ENCODE peak calls at places on chromosomes 4 and X, in seven cellular contexts. One of them, this sample, is unnamed.
A peak's percentile ranks its signal among the peaks of the same experiment; 100 is the strongest.

GRCh38 chr4:113327513-113327912 is 278.1 kb downstream of the ANK2 start:
- DNase-seq in HCT116: no peak
- DNase-seq in GM12878: no peak
- DNase-seq in K562: no peak
- DNase-seq in HepG2: no peak
- DNase-seq in SK-N-SH: no peak
- DNase-seq in H1: no peak
- DNase-seq in this sample: no peak

GRCh38 chrX:2819345-2820130 is 9.2 kb upstream of the GYG2 start:
- DNase-seq in HCT116: no peak
- DNase-seq in GM12878: no peak
- DNase-seq in K562: peak; percentile 56
- DNase-seq in HepG2: peak; percentile 9
- DNase-seq in SK-N-SH: peak; percentile 39
- DNase-seq in H1: no peak
- DNase-seq in this sample: no peak

GRCh38 chrX:118983513-118983912 is 9.1 kb downstream of the LONRF3 start:
- DNase-seq in HCT116: no peak
- DNase-seq in GM12878: no peak
- DNase-seq in K562: no peak
- DNase-seq in HepG2: no peak
- DNase-seq in SK-N-SH: no peak
- DNase-seq in H1: no peak
- DNase-seq in this sample: no peak

GRCh38 chrX:24259544-24260240 is 54.2 kb downstream of the SUPT20HL2 start:
- DNase-seq in HCT116: peak; percentile 50
- DNase-seq in GM12878: no peak
- DNase-seq in K562: peak; percentile 68
- DNase-seq in HepG2: peak; percentile 56
- DNase-seq in SK-N-SH: peak; percentile 49
- DNase-seq in H1: no peak
- DNase-seq in this sample: peak; percentile 77

GRCh38 chr4:53015681-53016080 is 153.6 kb downstream of the RASL11B start:
- DNase-seq in HCT116: peak; percentile 26
- DNase-seq in GM12878: no peak
- DNase-seq in K562: peak; percentile 55
- DNase-seq in HepG2: peak; percentile 66
- DNase-seq in SK-N-SH: peak; percentile 36
- DNase-seq in H1: peak; percentile 3
- DNase-seq in this sample: no peak

GRCh38 chr4:102823897-102824296 is 3.5 kb downstream of the UBE2D3 start:
- DNase-seq in HCT116: no peak
- DNase-seq in GM12878: no peak
- DNase-seq in K562: no peak
- DNase-seq in HepG2: no peak
- DNase-seq in SK-N-SH: no peak
- DNase-seq in H1: no peak
- DNase-seq in this sample: no peak

GRCh38 chrX:9465380-9466114 is 689 bp downstream of the TBL1X start:
- DNase-seq in HCT116: no peak
- DNase-seq in GM12878: no peak
- DNase-seq in K562: peak; percentile 32
- DNase-seq in HepG2: no peak
- DNase-seq in SK-N-SH: peak; percentile 50
- DNase-seq in H1: no peak
- DNase-seq in this sample: no peak

GRCh38 chrX:153944140-153944799 is at the start of gene RENBP:
- DNase-seq in HCT116: no peak
- DNase-seq in GM12878: no peak
- DNase-seq in K562: peak; percentile 77
- DNase-seq in HepG2: no peak
- DNase-seq in SK-N-SH: peak; percentile 70
- DNase-seq in H1: no peak
- DNase-seq in this sample: no peak

GRCh38 chrX:152861116-152861515 is 30.3 kb downstream of the NSDHL start:
- DNase-seq in HCT116: no peak
- DNase-seq in GM12878: no peak
- DNase-seq in K562: no peak
- DNase-seq in HepG2: no peak
- DNase-seq in SK-N-SH: no peak
- DNase-seq in H1: no peak
- DNase-seq in this sample: peak; percentile 57

GRCh38 chrX:4382273-4382672 is 668.8 kb upstream of the PRKX start:
- DNase-seq in HCT116: no peak
- DNase-seq in GM12878: no peak
- DNase-seq in K562: no peak
- DNase-seq in HepG2: no peak
- DNase-seq in SK-N-SH: no peak
- DNase-seq in H1: peak; percentile 13
- DNase-seq in this sample: no peak

GRCh38 chr4:94491322-94491721 is 39.6 kb downstream of the PDLIM5 start:
- DNase-seq in HCT116: no peak
- DNase-seq in GM12878: no peak
- DNase-seq in K562: no peak
- DNase-seq in HepG2: no peak
- DNase-seq in SK-N-SH: no peak
- DNase-seq in H1: no peak
- DNase-seq in this sample: no peak

GRCh38 chr4:55124337-55125076 is 888 bp downstream of the KDR start:
- DNase-seq in HCT116: no peak
- DNase-seq in GM12878: no peak
- DNase-seq in K562: no peak
- DNase-seq in HepG2: no peak
- DNase-seq in SK-N-SH: no peak
- DNase-seq in H1: no peak
- DNase-seq in this sample: no peak

GRCh38 chr4:184674011-184674410 is 24.5 kb downstream of the PRIMPOL start:
- DNase-seq in HCT116: no peak
- DNase-seq in GM12878: no peak
- DNase-seq in K562: no peak
- DNase-seq in HepG2: no peak
- DNase-seq in SK-N-SH: no peak
- DNase-seq in H1: no peak
- DNase-seq in this sample: no peak

GRCh38 chr4:110020139-110020538 is 107.5 kb downstream of the EGF start:
- DNase-seq in HCT116: no peak
- DNase-seq in GM12878: no peak
- DNase-seq in K562: no peak
- DNase-seq in HepG2: peak; percentile 20
- DNase-seq in SK-N-SH: no peak
- DNase-seq in H1: no peak
- DNase-seq in this sample: no peak

GRCh38 chr4:154622598-154622997 is 10.1 kb upstream of the FGG start:
- DNase-seq in HCT116: peak; percentile 49
- DNase-seq in GM12878: no peak
- DNase-seq in K562: peak; percentile 62
- DNase-seq in HepG2: peak; percentile 66
- DNase-seq in SK-N-SH: peak; percentile 31
- DNase-seq in H1: no peak
- DNase-seq in this sample: peak; percentile 43

GRCh38 chrX:38870386-38870895 is 69.2 kb downstream of the MID1IP1 start:
- DNase-seq in HCT116: no peak
- DNase-seq in GM12878: no peak
- DNase-seq in K562: peak; percentile 33
- DNase-seq in HepG2: no peak
- DNase-seq in SK-N-SH: no peak
- DNase-seq in H1: no peak
- DNase-seq in this sample: no peak

GRCh38 chr4:28388471-28388870 is 1527.8 kb downstream of the STIM2 start:
- DNase-seq in HCT116: no peak
- DNase-seq in GM12878: no peak
- DNase-seq in K562: no peak
- DNase-seq in HepG2: no peak
- DNase-seq in SK-N-SH: no peak
- DNase-seq in H1: no peak
- DNase-seq in this sample: no peak

GRCh38 chr4:7618361-7618760 is 183.6 kb upstream of the PSAPL1 start:
- DNase-seq in HCT116: no peak
- DNase-seq in GM12878: no peak
- DNase-seq in K562: no peak
- DNase-seq in HepG2: no peak
- DNase-seq in SK-N-SH: no peak
- DNase-seq in H1: no peak
- DNase-seq in this sample: no peak

GRCh38 chrX:68936608-68937007 is 107.8 kb downstream of the EFNB1 start:
- DNase-seq in HCT116: no peak
- DNase-seq in GM12878: no peak
- DNase-seq in K562: no peak
- DNase-seq in HepG2: no peak
- DNase-seq in SK-N-SH: no peak
- DNase-seq in H1: no peak
- DNase-seq in this sample: no peak

GRCh38 chr4:144575181-144575580 is 70.8 kb upstream of the HHIP start:
- DNase-seq in HCT116: no peak
- DNase-seq in GM12878: no peak
- DNase-seq in K562: no peak
- DNase-seq in HepG2: no peak
- DNase-seq in SK-N-SH: no peak
- DNase-seq in H1: no peak
- DNase-seq in this sample: no peak

GRCh38 chrX:37347420-37347819 is 1.7 kb upstream of the PRRG1 start:
- DNase-seq in HCT116: no peak
- DNase-seq in GM12878: no peak
- DNase-seq in K562: no peak
- DNase-seq in HepG2: peak; percentile 72
- DNase-seq in SK-N-SH: no peak
- DNase-seq in H1: no peak
- DNase-seq in this sample: peak; percentile 10

GRCh38 chr4:30802622-30803323 is 82.6 kb downstream of the PCDH7 start:
- DNase-seq in HCT116: peak; percentile 88
- DNase-seq in GM12878: no peak
- DNase-seq in K562: no peak
- DNase-seq in HepG2: no peak
- DNase-seq in SK-N-SH: no peak
- DNase-seq in H1: no peak
- DNase-seq in this sample: peak; percentile 13

GRCh38 chr4:127965062-127965802 is at the start of the genes ABHD18 and MFSD8:
- DNase-seq in HCT116: peak; percentile 99
- DNase-seq in GM12878: peak; percentile 99
- DNase-seq in K562: peak; percentile 100
- DNase-seq in HepG2: peak; percentile 97
- DNase-seq in SK-N-SH: peak; percentile 95
- DNase-seq in H1: peak; percentile 98
- DNase-seq in this sample: peak; percentile 98

GRCh38 chrX:38754102-38754790 is 47.0 kb upstream of the MID1IP1 start:
- DNase-seq in HCT116: peak; percentile 32
- DNase-seq in GM12878: peak; percentile 31
- DNase-seq in K562: peak; percentile 65
- DNase-seq in HepG2: peak; percentile 19
- DNase-seq in SK-N-SH: peak; percentile 47
- DNase-seq in H1: no peak
- DNase-seq in this sample: no peak

GRCh38 chrX:96611619-96612362 is 72.9 kb upstream of the DIAPH2 start:
- DNase-seq in HCT116: no peak
- DNase-seq in GM12878: no peak
- DNase-seq in K562: no peak
- DNase-seq in HepG2: no peak
- DNase-seq in SK-N-SH: peak; percentile 58
- DNase-seq in H1: no peak
- DNase-seq in this sample: no peak

GRCh38 chr4:48079972-48080391 is 54.1 kb downstream of the TXK start:
- DNase-seq in HCT116: no peak
- DNase-seq in GM12878: no peak
- DNase-seq in K562: no peak
- DNase-seq in HepG2: no peak
- DNase-seq in SK-N-SH: no peak
- DNase-seq in H1: no peak
- DNase-seq in this sample: peak; percentile 18

GRCh38 chr4:110865611-110866254 is 242.9 kb upstream of the PITX2 start:
- DNase-seq in HCT116: no peak
- DNase-seq in GM12878: no peak
- DNase-seq in K562: no peak
- DNase-seq in HepG2: no peak
- DNase-seq in SK-N-SH: no peak
- DNase-seq in H1: no peak
- DNase-seq in this sample: no peak

GRCh38 chr4:118345813-118346212 is 7.0 kb downstream of the PRSS12 start:
- DNase-seq in HCT116: no peak
- DNase-seq in GM12878: no peak
- DNase-seq in K562: no peak
- DNase-seq in HepG2: no peak
- DNase-seq in SK-N-SH: no peak
- DNase-seq in H1: no peak
- DNase-seq in this sample: no peak
- TF ChIP-seq JUND in HCT116: no peak
- TF ChIP-seq JUND in GM12878: no peak
- TF ChIP-seq JUND in K562: no peak
- TF ChIP-seq JUND in HepG2: no peak
- TF ChIP-seq JUND in SK-N-SH: no peak
- TF ChIP-seq JUND in H1: no peak
- TF ChIP-seq JUND in this sample: no peak

GRCh38 chr4:1487761-1488160 is 81.5 kb upstream of the NKX1-1 start:
- DNase-seq in HCT116: no peak
- DNase-seq in GM12878: no peak
- DNase-seq in K562: no peak
- DNase-seq in HepG2: no peak
- DNase-seq in SK-N-SH: no peak
- DNase-seq in H1: no peak
- DNase-seq in this sample: no peak
- TF ChIP-seq JUND in HCT116: no peak
- TF ChIP-seq JUND in GM12878: no peak
- TF ChIP-seq JUND in K562: no peak
- TF ChIP-seq JUND in HepG2: no peak
- TF ChIP-seq JUND in SK-N-SH: no peak
- TF ChIP-seq JUND in H1: no peak
- TF ChIP-seq JUND in this sample: no peak

GRCh38 chr4:181416966-181417365 is 826.2 kb upstream of the TENM3 start:
- DNase-seq in HCT116: no peak
- DNase-seq in GM12878: no peak
- DNase-seq in K562: no peak
- DNase-seq in HepG2: no peak
- DNase-seq in SK-N-SH: no peak
- DNase-seq in H1: no peak
- DNase-seq in this sample: no peak
- TF ChIP-seq JUND in HCT116: no peak
- TF ChIP-seq JUND in GM12878: no peak
- TF ChIP-seq JUND in K562: no peak
- TF ChIP-seq JUND in HepG2: no peak
- TF ChIP-seq JUND in SK-N-SH: no peak
- TF ChIP-seq JUND in H1: no peak
- TF ChIP-seq JUND in this sample: no peak

DNA sequence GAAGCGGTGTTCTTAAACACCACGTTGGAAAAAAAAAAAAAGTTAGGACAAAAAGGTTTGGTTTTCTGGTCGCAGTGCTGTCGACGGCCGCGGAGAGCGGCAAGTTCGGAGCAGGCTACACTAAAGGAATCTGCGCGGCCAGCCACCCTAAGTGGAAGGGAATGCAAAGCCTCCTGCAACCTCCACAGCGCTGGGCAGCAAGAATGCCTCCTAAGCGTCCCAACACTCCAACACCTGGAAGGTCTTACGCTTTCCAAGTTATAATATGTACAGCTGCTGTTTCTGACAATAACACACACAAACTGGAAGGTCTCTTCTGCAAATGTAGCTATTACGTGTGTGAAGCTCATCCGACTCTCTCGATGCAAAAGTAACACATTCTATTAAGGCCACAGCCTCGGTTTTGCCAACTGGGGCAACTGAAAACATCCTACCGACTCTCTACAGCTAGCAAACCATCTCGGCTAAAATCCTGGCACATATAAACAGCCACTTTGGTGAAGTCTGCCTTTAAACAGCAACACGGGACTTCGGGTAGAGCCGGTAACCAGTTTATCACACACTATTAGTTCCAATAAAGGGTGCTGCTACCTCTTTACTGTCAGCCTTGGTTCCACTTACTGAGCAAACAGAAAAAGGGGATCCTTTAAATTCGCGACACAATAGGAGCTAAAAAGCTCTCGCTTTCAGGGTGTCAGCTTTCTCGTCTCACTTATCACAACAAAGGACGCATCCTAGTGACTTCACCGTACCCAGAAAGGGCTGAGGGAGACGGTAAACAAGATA is 900 bp downstream of the SMIM14 start:
- DNase-seq in HCT116: peak; percentile 21
- DNase-seq in GM12878: no peak
- DNase-seq in K562: peak; percentile 68
- DNase-seq in HepG2: peak; percentile 64
- DNase-seq in SK-N-SH: peak; percentile 54
- DNase-seq in H1: no peak
- DNase-seq in this sample: no peak
- TF ChIP-seq JUND in HCT116: no peak
- TF ChIP-seq JUND in GM12878: no peak
- TF ChIP-seq JUND in K562: no peak
- TF ChIP-seq JUND in HepG2: no peak
- TF ChIP-seq JUND in SK-N-SH: no peak
- TF ChIP-seq JUND in H1: no peak
- TF ChIP-seq JUND in this sample: no peak